ENCODE peak calls at places on chromosomes 1 and 21, in six cellular contexts. One of them, this sample, is unnamed.

GRCh38 chr1:239349699-239350098 is 36.7 kb upstream of the CHRM3 start:
- DNase-seq in mammary epithelial cell: no peak
- DNase-seq in esophagus muscularis mucosa: no peak
- DNase-seq in CD8-positive, alpha-beta T cell: no peak
- DNase-seq in heart left ventricle: no peak
- DNase-seq in heart right ventricle: no peak
- DNase-seq in this sample: no peak

GRCh38 chr1:46401964-46402626 is 8.0 kb downstream of the FAAH start:
- DNase-seq in mammary epithelial cell: peak
- DNase-seq in heart right ventricle: peak
- DNase-seq in CD8-positive, alpha-beta T cell: no peak
- DNase-seq in heart left ventricle: peak
- DNase-seq in esophagus muscularis mucosa: no peak
- DNase-seq in this sample: no peak

GRCh38 chr1:235078927-235079381 is 49.7 kb downstream of the TOMM20 start:
- DNase-seq in heart right ventricle: no peak
- DNase-seq in CD8-positive, alpha-beta T cell: no peak
- DNase-seq in mammary epithelial cell: peak
- DNase-seq in heart left ventricle: no peak
- DNase-seq in esophagus muscularis mucosa: no peak
- DNase-seq in this sample: no peak

GRCh38 chr1:208737922-208738321 is 493.7 kb upstream of the PLXNA2 start:
- DNase-seq in mammary epithelial cell: no peak
- DNase-seq in heart right ventricle: no peak
- DNase-seq in CD8-positive, alpha-beta T cell: no peak
- DNase-seq in esophagus muscularis mucosa: no peak
- DNase-seq in heart left ventricle: no peak
- DNase-seq in this sample: no peak

GRCh38 chr1:175470078-175470477 is 273.3 kb downstream of the TNR start:
- DNase-seq in mammary epithelial cell: no peak
- DNase-seq in esophagus muscularis mucosa: no peak
- DNase-seq in heart left ventricle: no peak
- DNase-seq in heart right ventricle: no peak
- DNase-seq in CD8-positive, alpha-beta T cell: no peak
- DNase-seq in this sample: no peak

GRCh38 chr1:188244681-188245080 is 1415.9 kb downstream of the PLA2G4A start:
- DNase-seq in heart left ventricle: no peak
- DNase-seq in heart right ventricle: no peak
- DNase-seq in CD8-positive, alpha-beta T cell: no peak
- DNase-seq in esophagus muscularis mucosa: no peak
- DNase-seq in mammary epithelial cell: no peak
- DNase-seq in this sample: no peak

GRCh38 chr1:55040083-55040952 is 970 bp downstream of the PCSK9 start:
- DNase-seq in esophagus muscularis mucosa: no peak
- DNase-seq in CD8-positive, alpha-beta T cell: no peak
- DNase-seq in heart left ventricle: no peak
- DNase-seq in mammary epithelial cell: peak
- DNase-seq in heart right ventricle: no peak
- DNase-seq in this sample: no peak

GRCh38 chr1:51063121-51063520 is 38.9 kb upstream of the C1orf185 start:
- DNase-seq in mammary epithelial cell: peak
- DNase-seq in esophagus muscularis mucosa: no peak
- DNase-seq in heart right ventricle: no peak
- DNase-seq in heart left ventricle: no peak
- DNase-seq in CD8-positive, alpha-beta T cell: no peak
- DNase-seq in this sample: no peak

GRCh38 chr1:3506943-3507342 is 52.5 kb downstream of the ARHGEF16 start:
- DNase-seq in mammary epithelial cell: no peak
- DNase-seq in heart left ventricle: no peak
- DNase-seq in CD8-positive, alpha-beta T cell: no peak
- DNase-seq in esophagus muscularis mucosa: no peak
- DNase-seq in heart right ventricle: no peak
- DNase-seq in this sample: no peak

GRCh38 chr1:98662354-98662665 is 789 bp downstream of the SNX7 start:
- DNase-seq in heart right ventricle: no peak
- DNase-seq in CD8-positive, alpha-beta T cell: no peak
- DNase-seq in mammary epithelial cell: no peak
- DNase-seq in heart left ventricle: no peak
- DNase-seq in esophagus muscularis mucosa: no peak
- DNase-seq in this sample: no peak

GRCh38 chr1:9929431-9930385 is 13.5 kb downstream of the LZIC start:
- DNase-seq in heart right ventricle: no peak
- DNase-seq in mammary epithelial cell: no peak
- DNase-seq in CD8-positive, alpha-beta T cell: no peak
- DNase-seq in heart left ventricle: no peak
- DNase-seq in esophagus muscularis mucosa: no peak
- DNase-seq in this sample: no peak

GRCh38 chr1:208997726-208998312 is 585.7 kb upstream of the CAMK1G start:
- DNase-seq in heart left ventricle: no peak
- DNase-seq in mammary epithelial cell: no peak
- DNase-seq in CD8-positive, alpha-beta T cell: no peak
- DNase-seq in heart right ventricle: no peak
- DNase-seq in esophagus muscularis mucosa: no peak
- DNase-seq in this sample: no peak

GRCh38 chr1:213761845-213762407 is 225.8 kb upstream of the PROX1 start:
- DNase-seq in heart right ventricle: no peak
- DNase-seq in mammary epithelial cell: no peak
- DNase-seq in CD8-positive, alpha-beta T cell: peak
- DNase-seq in esophagus muscularis mucosa: no peak
- DNase-seq in heart left ventricle: no peak
- DNase-seq in this sample: peak

GRCh38 chr1:204448321-204448964 is 36.8 kb upstream of the PPP1R15B start:
- DNase-seq in mammary epithelial cell: peak
- DNase-seq in CD8-positive, alpha-beta T cell: no peak
- DNase-seq in esophagus muscularis mucosa: no peak
- DNase-seq in heart right ventricle: no peak
- DNase-seq in heart left ventricle: no peak
- DNase-seq in this sample: no peak

GRCh38 chr1:154583691-154584212 is 16.2 kb downstream of the CHRNB2 start:
- DNase-seq in esophagus muscularis mucosa: no peak
- DNase-seq in mammary epithelial cell: no peak
- DNase-seq in CD8-positive, alpha-beta T cell: no peak
- DNase-seq in heart right ventricle: no peak
- DNase-seq in heart left ventricle: no peak
- DNase-seq in this sample: no peak

GRCh38 chr1:114152211-114153050 is 1.2 kb downstream of the SYT6 start:
- DNase-seq in mammary epithelial cell: peak
- DNase-seq in esophagus muscularis mucosa: no peak
- DNase-seq in heart right ventricle: peak
- DNase-seq in heart left ventricle: peak
- DNase-seq in CD8-positive, alpha-beta T cell: no peak
- DNase-seq in this sample: no peak

GRCh38 chr21:38993561-38993960 is 187.8 kb downstream of the ETS2 start:
- DNase-seq in esophagus muscularis mucosa: no peak
- DNase-seq in mammary epithelial cell: peak
- DNase-seq in heart left ventricle: peak
- DNase-seq in CD8-positive, alpha-beta T cell: no peak
- DNase-seq in heart right ventricle: no peak
- DNase-seq in this sample: no peak

GRCh38 chr1:49036700-49037099 is 260.0 kb upstream of the BEND5 start:
- DNase-seq in CD8-positive, alpha-beta T cell: no peak
- DNase-seq in heart right ventricle: no peak
- DNase-seq in mammary epithelial cell: no peak
- DNase-seq in esophagus muscularis mucosa: no peak
- DNase-seq in heart left ventricle: no peak
- DNase-seq in this sample: no peak

GRCh38 chr1:166119678-166120077 is 47.1 kb downstream of the FAM78B start:
- DNase-seq in CD8-positive, alpha-beta T cell: no peak
- DNase-seq in esophagus muscularis mucosa: peak
- DNase-seq in heart right ventricle: no peak
- DNase-seq in mammary epithelial cell: no peak
- DNase-seq in heart left ventricle: no peak
- DNase-seq in this sample: no peak

GRCh38 chr1:229093546-229094336 is 177.2 kb upstream of the RAB4A start:
- DNase-seq in heart left ventricle: no peak
- DNase-seq in CD8-positive, alpha-beta T cell: no peak
- DNase-seq in heart right ventricle: no peak
- DNase-seq in esophagus muscularis mucosa: no peak
- DNase-seq in mammary epithelial cell: peak
- DNase-seq in this sample: no peak
- H3K27ac ChIP-seq in heart left ventricle: no peak
- H3K27ac ChIP-seq in CD8-positive, alpha-beta T cell: no peak
- H3K27ac ChIP-seq in heart right ventricle: no peak
- H3K27ac ChIP-seq in esophagus muscularis mucosa: no peak
- H3K27ac ChIP-seq in mammary epithelial cell: no peak
- H3K27ac ChIP-seq in this sample: no peak

GRCh38 chr1:60875139-60875538 is 207.2 kb upstream of the NFIA start:
- DNase-seq in heart left ventricle: no peak
- DNase-seq in heart right ventricle: no peak
- DNase-seq in esophagus muscularis mucosa: no peak
- DNase-seq in mammary epithelial cell: no peak
- DNase-seq in CD8-positive, alpha-beta T cell: no peak
- DNase-seq in this sample: no peak
- TF ChIP-seq CTCF in heart left ventricle: no peak
- TF ChIP-seq CTCF in heart right ventricle: no peak
- TF ChIP-seq CTCF in esophagus muscularis mucosa: no peak
- TF ChIP-seq CTCF in mammary epithelial cell: no peak
- TF ChIP-seq CTCF in CD8-positive, alpha-beta T cell: no peak
- TF ChIP-seq CTCF in this sample: no peak

DNA sequence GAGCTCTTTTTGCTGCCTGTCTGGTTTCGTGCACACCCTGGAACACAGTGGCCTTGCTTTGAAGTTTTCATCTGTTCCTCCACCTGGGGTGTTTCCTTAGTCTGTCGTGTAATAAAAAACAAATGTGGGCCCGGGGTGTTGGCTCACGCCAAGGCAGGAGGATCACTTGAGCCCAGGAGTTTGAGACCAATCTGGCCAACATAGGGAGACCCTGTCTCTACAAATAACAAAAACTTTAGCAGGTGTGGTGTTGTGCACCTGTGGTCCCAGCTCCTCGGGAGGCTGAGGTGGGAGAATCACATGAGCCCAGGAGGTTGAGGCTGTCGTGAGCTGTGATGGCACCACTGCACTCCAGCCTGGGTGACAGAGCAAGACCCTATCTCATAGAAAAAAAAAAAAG is 4.5 kb downstream of the NCMAP start:
- DNase-seq in heart left ventricle: no peak
- DNase-seq in heart right ventricle: no peak
- DNase-seq in esophagus muscularis mucosa: no peak
- DNase-seq in mammary epithelial cell: no peak
- DNase-seq in CD8-positive, alpha-beta T cell: no peak
- DNase-seq in this sample: no peak
- H3K27ac ChIP-seq in heart left ventricle: no peak
- H3K27ac ChIP-seq in heart right ventricle: no peak
- H3K27ac ChIP-seq in esophagus muscularis mucosa: no peak
- H3K27ac ChIP-seq in mammary epithelial cell: no peak
- H3K27ac ChIP-seq in CD8-positive, alpha-beta T cell: no peak
- H3K27ac ChIP-seq in this sample: no peak

DNA sequence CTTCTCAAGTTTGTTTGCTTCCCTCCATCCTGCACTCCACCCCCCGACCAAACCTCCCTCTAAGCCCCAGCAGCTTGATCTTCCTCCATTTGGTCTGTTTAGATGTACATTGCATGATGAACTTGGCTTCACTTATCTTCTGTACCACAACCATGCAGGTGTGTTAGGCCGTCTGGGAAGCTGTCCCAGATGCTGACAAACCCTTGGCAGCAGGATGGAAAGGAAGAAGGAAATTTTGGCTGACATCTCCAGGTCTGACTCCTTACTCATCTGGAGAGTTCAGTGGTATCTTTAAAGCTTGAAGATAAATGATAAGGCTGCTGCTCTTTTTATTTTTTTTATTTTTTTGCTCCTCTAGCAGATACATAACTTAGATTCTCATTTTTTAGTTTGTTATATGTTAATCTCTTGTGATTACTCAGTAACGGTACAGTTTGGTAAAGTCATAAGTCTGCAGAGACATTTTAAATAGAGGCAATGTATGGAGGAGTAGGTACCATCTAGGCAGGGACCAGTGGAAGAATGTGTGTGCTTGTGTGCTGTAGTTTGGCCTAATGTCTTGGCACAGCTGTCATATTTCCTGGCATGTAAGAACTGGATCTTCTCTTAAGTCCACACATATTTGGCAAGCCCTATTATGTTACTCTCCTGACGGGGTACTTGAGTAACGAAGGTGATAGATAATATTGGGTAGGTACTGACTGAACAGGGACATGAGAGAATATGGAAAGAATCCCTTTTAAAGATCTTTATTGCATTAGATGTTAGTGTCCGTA is 79.7 kb downstream of the CACHD1 start:
- DNase-seq in heart right ventricle: no peak
- DNase-seq in mammary epithelial cell: no peak
- DNase-seq in CD8-positive, alpha-beta T cell: no peak
- DNase-seq in esophagus muscularis mucosa: no peak
- DNase-seq in heart left ventricle: no peak
- DNase-seq in this sample: no peak
- TF ChIP-seq CTCF in heart right ventricle: no peak
- TF ChIP-seq CTCF in mammary epithelial cell: no peak
- TF ChIP-seq CTCF in CD8-positive, alpha-beta T cell: no peak
- TF ChIP-seq CTCF in esophagus muscularis mucosa: no peak
- TF ChIP-seq CTCF in heart left ventricle: no peak
- TF ChIP-seq CTCF in this sample: no peak

GRCh38 chr1:161018631-161018930 is 2.4 kb downstream of the F11R start:
- DNase-seq in CD8-positive, alpha-beta T cell: no peak
- DNase-seq in heart left ventricle: no peak
- DNase-seq in mammary epithelial cell: no peak
- DNase-seq in heart right ventricle: no peak
- DNase-seq in esophagus muscularis mucosa: no peak
- DNase-seq in this sample: no peak
- H3K27ac ChIP-seq in CD8-positive, alpha-beta T cell: no peak
- H3K27ac ChIP-seq in heart left ventricle: peak
- H3K27ac ChIP-seq in mammary epithelial cell: peak
- H3K27ac ChIP-seq in heart right ventricle: peak
- H3K27ac ChIP-seq in esophagus muscularis mucosa: no peak
- H3K27ac ChIP-seq in this sample: no peak

GRCh38 chr1:205809469-205809868 is 3.5 kb downstream of the SLC41A1 start:
- DNase-seq in heart left ventricle: no peak
- DNase-seq in esophagus muscularis mucosa: no peak
- DNase-seq in heart right ventricle: no peak
- DNase-seq in CD8-positive, alpha-beta T cell: no peak
- DNase-seq in mammary epithelial cell: no peak
- DNase-seq in this sample: no peak

GRCh38 chr1:205812271-205812877 is 624 bp downstream of the SLC41A1 start:
- DNase-seq in heart right ventricle: no peak
- DNase-seq in esophagus muscularis mucosa: no peak
- DNase-seq in mammary epithelial cell: peak
- DNase-seq in heart left ventricle: no peak
- DNase-seq in CD8-positive, alpha-beta T cell: no peak
- DNase-seq in this sample: no peak

GRCh38 chr1:205811660-205812059 is 1.3 kb downstream of the SLC41A1 start:
- DNase-seq in heart right ventricle: peak
- DNase-seq in CD8-positive, alpha-beta T cell: no peak
- DNase-seq in esophagus muscularis mucosa: no peak
- DNase-seq in mammary epithelial cell: no peak
- DNase-seq in heart left ventricle: peak
- DNase-seq in this sample: no peak

GRCh38 chr1:205810448-205811157 is 2.4 kb downstream of the SLC41A1 start:
- DNase-seq in esophagus muscularis mucosa: no peak
- DNase-seq in mammary epithelial cell: no peak
- DNase-seq in heart right ventricle: no peak
- DNase-seq in heart left ventricle: no peak
- DNase-seq in CD8-positive, alpha-beta T cell: no peak
- DNase-seq in this sample: no peak

DNA sequence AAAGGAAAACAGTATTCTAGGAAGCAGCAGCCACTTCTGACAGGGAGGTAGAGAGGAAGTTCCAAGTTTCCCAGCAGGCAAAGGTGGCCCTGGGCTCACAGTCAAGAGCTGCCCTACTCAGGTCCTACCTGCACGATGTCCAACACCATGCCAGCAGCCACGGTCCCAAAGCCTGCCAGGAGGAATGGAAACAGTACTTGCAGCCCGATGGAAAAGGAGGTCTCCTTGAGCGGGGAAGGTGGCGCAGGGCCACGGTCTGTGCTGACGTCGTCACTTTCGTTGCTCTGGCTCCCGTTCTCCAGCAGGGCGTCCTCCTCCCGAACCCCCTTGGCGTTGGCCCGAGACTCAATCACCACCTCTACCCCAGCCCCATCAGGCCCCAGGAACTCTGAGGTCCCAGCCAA is 3.1 kb downstream of the SLC41A1 start:
- DNase-seq in mammary epithelial cell: no peak
- DNase-seq in CD8-positive, alpha-beta T cell: no peak
- DNase-seq in esophagus muscularis mucosa: no peak
- DNase-seq in heart left ventricle: peak
- DNase-seq in heart right ventricle: peak
- DNase-seq in this sample: no peak
- TF ChIP-seq CTCF in mammary epithelial cell: no peak
- TF ChIP-seq CTCF in CD8-positive, alpha-beta T cell: no peak
- TF ChIP-seq CTCF in esophagus muscularis mucosa: no peak
- TF ChIP-seq CTCF in heart left ventricle: no peak
- TF ChIP-seq CTCF in heart right ventricle: no peak
- TF ChIP-seq CTCF in this sample: no peak